ENCODE peak calls at places on chromosomes 12 and 14, in four cellular contexts. One of them, this sample, is unnamed.

GRCh38 chr14:103130965-103131364 is 7.7 kb downstream of the TNFAIP2 start:
- DNase-seq in iris pigment epithelial cell: peak; percentile 80
- DNase-seq in NCI-H510A treated with DMSO at 0.1 percent for 48 hours: no peak
- DNase-seq in endothelial cell: no peak
- DNase-seq in this sample: peak; percentile 80

GRCh38 chr12:107845980-107846659 is 71.6 kb downstream of the ASCL4 start:
- DNase-seq in NCI-H510A treated with DMSO at 0.1 percent for 48 hours: no peak
- DNase-seq in iris pigment epithelial cell: no peak
- DNase-seq in endothelial cell: no peak
- DNase-seq in this sample: no peak

GRCh38 chr14:49766839-49767238 is 1.1 kb upstream of the KLHDC2 start:
- DNase-seq in iris pigment epithelial cell: peak; percentile 8
- DNase-seq in endothelial cell: no peak
- DNase-seq in NCI-H510A treated with DMSO at 0.1 percent for 48 hours: no peak
- DNase-seq in this sample: no peak

GRCh38 chr14:105095236-105095805 is 30.1 kb upstream of the GPR132 start:
- DNase-seq in iris pigment epithelial cell: no peak
- DNase-seq in NCI-H510A treated with DMSO at 0.1 percent for 48 hours: no peak
- DNase-seq in endothelial cell: no peak
- DNase-seq in this sample: no peak

GRCh38 chr12:92968201-92968813 is 39.2 kb upstream of the EEA1 start:
- DNase-seq in iris pigment epithelial cell: no peak
- DNase-seq in NCI-H510A treated with DMSO at 0.1 percent for 48 hours: no peak
- DNase-seq in endothelial cell: no peak
- DNase-seq in this sample: no peak

GRCh38 chr14:34063470-34064164 is 112.7 kb upstream of the EGLN3 start:
- DNase-seq in NCI-H510A treated with DMSO at 0.1 percent for 48 hours: no peak
- DNase-seq in iris pigment epithelial cell: no peak
- DNase-seq in endothelial cell: no peak
- DNase-seq in this sample: no peak

GRCh38 chr12:57118711-57119271 is 7.6 kb upstream of the STAT6 start:
- DNase-seq in endothelial cell: no peak
- DNase-seq in iris pigment epithelial cell: peak; percentile 51
- DNase-seq in NCI-H510A treated with DMSO at 0.1 percent for 48 hours: no peak
- DNase-seq in this sample: no peak

GRCh38 chr12:64976131-64976530 is 145.0 kb downstream of the WIF1 start:
- DNase-seq in iris pigment epithelial cell: no peak
- DNase-seq in NCI-H510A treated with DMSO at 0.1 percent for 48 hours: no peak
- DNase-seq in endothelial cell: no peak
- DNase-seq in this sample: no peak

This sample was measured in astrocyte.